ENCODE peak calls at places on chromosomes 16 and 17, in four cellular contexts. One of them, this sample, is unnamed.

GRCh38 chr17:35376245-35376644 is 2.8 kb upstream of the SLFN11 start:
- DNase-seq in neural progenitor cell: no peak
- DNase-seq in CD4-positive, alpha-beta memory T cell: no peak
- DNase-seq in lung: no peak
- DNase-seq in this sample: no peak

GRCh38 chr16:48158296-48158695 is 2.5 kb upstream of the ABCC12 start:
- DNase-seq in lung: no peak
- DNase-seq in CD4-positive, alpha-beta memory T cell: no peak
- DNase-seq in neural progenitor cell: no peak
- DNase-seq in this sample: peak; percentile 9

GRCh38 chr17:64736804-64737492 is 74.8 kb upstream of the SMURF2 start:
- DNase-seq in lung: no peak
- DNase-seq in CD4-positive, alpha-beta memory T cell: peak; percentile 48
- DNase-seq in neural progenitor cell: peak; percentile 9
- DNase-seq in this sample: peak; percentile 35

GRCh38 chr17:45110676-45111611 is 21.4 kb downstream of the PLCD3 start:
- DNase-seq in neural progenitor cell: no peak
- DNase-seq in CD4-positive, alpha-beta memory T cell: no peak
- DNase-seq in lung: no peak
- DNase-seq in this sample: no peak

GRCh38 chr16:30113711-30114333 is 485 bp upstream of the GDPD3 start:
- DNase-seq in lung: no peak
- DNase-seq in neural progenitor cell: no peak
- DNase-seq in CD4-positive, alpha-beta memory T cell: no peak
- DNase-seq in this sample: no peak

GRCh38 chr17:16463341-16464000 is 28.5 kb downstream of the LRRC75A start:
- DNase-seq in neural progenitor cell: no peak
- DNase-seq in lung: no peak
- DNase-seq in CD4-positive, alpha-beta memory T cell: no peak
- DNase-seq in this sample: no peak

GRCh38 chr17:14308636-14308964 is 7.7 kb downstream of the HS3ST3B1 start:
- DNase-seq in lung: peak; percentile 5
- DNase-seq in CD4-positive, alpha-beta memory T cell: no peak
- DNase-seq in neural progenitor cell: no peak
- DNase-seq in this sample: no peak

GRCh38 chr17:50043290-50044148 is 12.4 kb upstream of the ITGA3 start:
- DNase-seq in lung: no peak
- DNase-seq in CD4-positive, alpha-beta memory T cell: no peak
- DNase-seq in neural progenitor cell: no peak
- DNase-seq in this sample: no peak

GRCh38 chr16:22813946-22814325 is at the start of gene HS3ST2:
- DNase-seq in neural progenitor cell: peak; percentile 92
- DNase-seq in CD4-positive, alpha-beta memory T cell: no peak
- DNase-seq in lung: no peak
- DNase-seq in this sample: no peak

GRCh38 chr16:15888072-15888976 is at the start of gene CEP20:
- DNase-seq in lung: peak; percentile 100
- DNase-seq in neural progenitor cell: peak; percentile 100
- DNase-seq in CD4-positive, alpha-beta memory T cell: peak; percentile 100
- DNase-seq in this sample: peak; percentile 100

GRCh38 chr16:28280881-28281836 is 11.2 kb upstream of the SBK1 start:
- DNase-seq in lung: no peak
- DNase-seq in CD4-positive, alpha-beta memory T cell: no peak
- DNase-seq in neural progenitor cell: peak; percentile 32
- DNase-seq in this sample: no peak

GRCh38 chr17:37273419-37274051 is 102.2 kb upstream of the C17orf78 start:
- DNase-seq in CD4-positive, alpha-beta memory T cell: no peak
- DNase-seq in neural progenitor cell: peak; percentile 28
- DNase-seq in lung: no peak
- DNase-seq in this sample: no peak

GRCh38 chr17:3980381-3980975 is 16.2 kb upstream of the ATP2A3 start:
- DNase-seq in CD4-positive, alpha-beta memory T cell: no peak
- DNase-seq in lung: no peak
- DNase-seq in neural progenitor cell: no peak
- DNase-seq in this sample: no peak

GRCh38 chr16:27676807-27677206 is 126.9 kb downstream of the KATNIP start:
- DNase-seq in lung: no peak
- DNase-seq in CD4-positive, alpha-beta memory T cell: no peak
- DNase-seq in neural progenitor cell: no peak
- DNase-seq in this sample: no peak

GRCh38 chr17:51647873-51648272 is 387.5 kb downstream of the UTP18 start:
- DNase-seq in CD4-positive, alpha-beta memory T cell: no peak
- DNase-seq in neural progenitor cell: no peak
- DNase-seq in lung: no peak
- DNase-seq in this sample: no peak

DNA sequence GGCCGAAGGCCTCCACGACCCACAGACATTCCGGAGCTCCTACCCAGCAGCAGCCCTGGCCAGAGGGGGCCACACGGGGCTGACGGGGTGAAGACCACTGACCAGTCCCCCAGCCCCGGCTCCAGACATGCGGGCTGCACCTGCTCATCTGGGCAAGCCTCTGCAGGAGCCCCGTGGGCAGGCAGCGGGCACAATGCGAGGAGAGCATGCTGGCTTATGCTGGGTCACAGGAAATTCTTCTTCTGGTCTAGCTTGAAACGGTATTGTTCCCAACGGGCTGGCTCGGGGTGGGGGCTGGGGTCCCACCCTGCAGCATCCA is 1.4 kb upstream of the HS3ST6 start:
- DNase-seq in neural progenitor cell: no peak
- DNase-seq in lung: no peak
- DNase-seq in CD4-positive, alpha-beta memory T cell: no peak
- DNase-seq in this sample: no peak
- H3K4me1 ChIP-seq in neural progenitor cell: peaks cover 41% of the 10 kb centered on the region
- H3K4me1 ChIP-seq in lung: peaks cover 6% of the 10 kb centered on the region
- H3K4me1 ChIP-seq in CD4-positive, alpha-beta memory T cell: no peaks in the 10 kb centered on the region
- H3K4me1 ChIP-seq in this sample: peaks cover 5% of the 10 kb centered on the region

DNA sequence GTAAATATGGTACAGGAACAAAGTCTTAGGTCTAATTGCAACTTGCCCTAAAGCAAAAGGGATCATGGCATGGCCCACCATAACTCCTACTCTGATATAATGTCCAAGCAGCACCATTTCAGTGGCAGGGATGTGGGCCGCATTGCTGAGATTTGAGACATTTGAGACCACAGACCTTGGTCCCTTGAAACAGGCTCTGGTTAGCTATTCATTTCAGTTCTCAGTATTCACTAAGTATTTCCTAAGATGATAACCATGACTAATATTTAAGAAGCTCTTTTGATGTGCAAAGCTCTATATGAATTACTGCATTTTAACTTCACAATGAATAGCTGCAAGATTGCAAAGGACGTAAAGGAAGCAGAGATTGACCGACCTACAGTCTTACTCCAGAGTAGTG is 471.0 kb downstream of the SHISA9 start:
- DNase-seq in neural progenitor cell: no peak
- DNase-seq in CD4-positive, alpha-beta memory T cell: no peak
- DNase-seq in lung: no peak
- DNase-seq in this sample: no peak
- H3K4me1 ChIP-seq in neural progenitor cell: no peaks in the 10 kb centered on the region
- H3K4me1 ChIP-seq in CD4-positive, alpha-beta memory T cell: no peaks in the 10 kb centered on the region
- H3K4me1 ChIP-seq in lung: no peaks in the 10 kb centered on the region
- H3K4me1 ChIP-seq in this sample: no peaks in the 10 kb centered on the region

DNA sequence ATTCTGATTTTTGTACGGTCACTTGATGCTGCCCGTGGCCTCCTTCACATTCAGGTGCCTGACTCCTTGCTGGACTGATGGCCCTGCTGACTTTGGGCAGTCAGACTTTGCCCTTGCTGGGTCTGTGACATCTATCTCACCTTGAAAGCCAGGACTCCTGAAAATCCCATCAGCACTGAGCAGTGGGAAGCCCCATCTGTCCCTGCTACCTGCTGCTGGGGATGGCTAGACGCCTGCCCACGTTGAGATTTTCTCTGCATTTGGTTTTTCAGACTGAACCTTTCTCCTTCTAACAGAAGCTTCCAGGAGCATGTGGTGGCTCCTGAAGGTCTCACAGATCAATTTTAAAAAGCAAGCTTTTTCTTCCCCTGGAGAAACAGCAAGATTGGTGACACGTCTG is 10.2 kb upstream of the ZNF18 start:
- DNase-seq in lung: no peak
- DNase-seq in CD4-positive, alpha-beta memory T cell: no peak
- DNase-seq in neural progenitor cell: no peak
- DNase-seq in this sample: no peak
- H3K4me1 ChIP-seq in lung: no peaks in the 10 kb centered on the region
- H3K4me1 ChIP-seq in CD4-positive, alpha-beta memory T cell: no peaks in the 10 kb centered on the region
- H3K4me1 ChIP-seq in neural progenitor cell: no peaks in the 10 kb centered on the region
- H3K4me1 ChIP-seq in this sample: no peaks in the 10 kb centered on the region

GRCh38 chr17:72614476-72614870 is 478.0 kb downstream of the SLC39A11 start:
- DNase-seq in CD4-positive, alpha-beta memory T cell: no peak
- DNase-seq in neural progenitor cell: no peak
- DNase-seq in lung: no peak
- DNase-seq in this sample: no peak
- H3K4me1 ChIP-seq in CD4-positive, alpha-beta memory T cell: peaks cover 24% of the 10 kb centered on the region
- H3K4me1 ChIP-seq in neural progenitor cell: peaks cover 23% of the 10 kb centered on the region
- H3K4me1 ChIP-seq in lung: peaks cover 1% of the 10 kb centered on the region
- H3K4me1 ChIP-seq in this sample: peaks cover 9% of the 10 kb centered on the region

GRCh38 chr16:242281-242680 is 7.7 kb downstream of the FAM234A start:
- DNase-seq in lung: no peak
- DNase-seq in neural progenitor cell: no peak
- DNase-seq in CD4-positive, alpha-beta memory T cell: no peak
- DNase-seq in this sample: no peak
- H3K4me1 ChIP-seq in lung: peaks cover 3% of the 10 kb centered on the region
- H3K4me1 ChIP-seq in neural progenitor cell: no peaks in the 10 kb centered on the region
- H3K4me1 ChIP-seq in CD4-positive, alpha-beta memory T cell: no peaks in the 10 kb centered on the region
- H3K4me1 ChIP-seq in this sample: no peaks in the 10 kb centered on the region